ENCODE peak calls at places on chromosomes 6 and 20, in six cellular contexts. R is A549; D is activated T-cell treated with anti-CD3 and anti-CD28 coated beads, Interleukin-2, amount 50 U/mL, for 24 hours; M is WTC11; I is BJ; U is pulmonary artery endothelial cell. E is an unnamed sample.

GRCh38 chr20:62164879-62165761 is 17.7 kb upstream of the MTG2 start:
- DNase-seq in R (no peak), D (no peak), M (no peak), I (no peak), U (no peak), E (no peak)

GRCh38 chr6:84332139-84333034 is 104.9 kb upstream of the CEP162 start:
- DNase-seq in R (no peak), D (no peak), M (no peak), I (no peak), U (no peak), E (no peak)

GRCh38 chr20:326645-327031 is 1.3 kb downstream of the SOX12 start:
- DNase-seq in R (peak; percentile 73), D (no peak), M (no peak), I (no peak), U (no peak), E (peak; percentile 44)

GRCh38 chr6:116764557-116764960 is 960 bp downstream of the FAM162B start:
- DNase-seq in R (no peak), D (no peak), M (peak; percentile 43), I (no peak), U (no peak), E (no peak)

GRCh38 chr20:37356387-37356786 is 10.4 kb downstream of the SRC start:
- DNase-seq in R (peak; percentile 42), D (no peak), M (no peak), I (no peak), U (no peak), E (no peak)

GRCh38 chr6:40693767-40694166 is 106.6 kb upstream of the LRFN2 start:
- DNase-seq in R (no peak), D (no peak), M (no peak), I (no peak), U (no peak), E (peak; percentile 80)

GRCh38 chr6:3612341-3613041 is 139.0 kb downstream of the PXDC1 start:
- DNase-seq in R (peak; percentile 88), D (no peak), M (no peak), I (peak; percentile 92), U (no peak), E (peak; percentile 4)

GRCh38 chr20:47711046-47711752 is 74.1 kb downstream of the SULF2 start:
- DNase-seq in R (no peak), D (no peak), M (no peak), I (no peak), U (no peak), E (no peak)

GRCh38 chr20:59148713-59149493 is 14.7 kb upstream of the ZNF831 start:
- DNase-seq in R (no peak), D (no peak), M (no peak), I (no peak), U (no peak), E (no peak)

GRCh38 chr20:37729452-37729851 is 35.6 kb downstream of the CTNNBL1 start:
- DNase-seq in R (no peak), D (no peak), M (no peak), I (no peak), U (no peak), E (no peak)

GRCh38 chr20:49603209-49603627 is 35.3 kb upstream of the PTGIS start:
- DNase-seq in R (peak; percentile 69), D (no peak), M (peak; percentile 47), I (peak; percentile 84), U (no peak), E (peak; percentile 82)

GRCh38 chr20:610130-611046 is at the start of gene TCF15:
- DNase-seq in R (no peak), D (peak; percentile 39), M (peak; percentile 73), I (no peak), U (no peak), E (peak; percentile 75)

GRCh38 chr6:73873081-73873480 is 177.1 kb downstream of the CD109 start:
- DNase-seq in R (no peak), D (no peak), M (no peak), I (peak; percentile 75), U (no peak), E (no peak)

E was measured in WERI-Rb-1.